ENCODE peak calls at places on chromosomes 13 and 19, in four cellular contexts. O is CD8-positive, alpha-beta T cell; S is AG10803; H is mucosa of descending colon. Z is an unnamed sample.

GRCh38 chr19:5017235-5017634 is 48.3 kb downstream of the KDM4B start:
- DNase-seq in O (no peak), S (no peak), H (no peak), Z (peak; percentile 40)

GRCh38 chr19:29715695-29716581 is 877 bp upstream of the C19orf12 start:
- DNase-seq in O (no peak), S (no peak), H (peak; percentile 50), Z (peak; percentile 46)

GRCh38 chr13:74136089-74136658 is 2.0 kb upstream of the KLF12 start:
- DNase-seq in O (peak; percentile 59), S (peak; percentile 60), H (peak; percentile 69), Z (peak; percentile 53)

GRCh38 chr19:38599722-38600121 is 18.0 kb downstream of the MAP4K1 start:
- DNase-seq in O (no peak), S (no peak), H (no peak), Z (no peak)

GRCh38 chr13:43763143-43763759 is 23.5 kb downstream of the ENOX1 start:
- DNase-seq in O (no peak), S (no peak), H (no peak), Z (no peak)

GRCh38 chr13:32159147-32159869 is 127.7 kb downstream of the FRY start:
- DNase-seq in O (no peak), S (no peak), H (no peak), Z (no peak)

GRCh38 chr13:31521466-31521865 is 217.9 kb upstream of the RXFP2 start:
- DNase-seq in O (no peak), S (peak; percentile 84), H (no peak), Z (peak; percentile 25)

GRCh38 chr13:33174491-33174890 is 111.1 kb downstream of the STARD13 start:
- DNase-seq in O (no peak), S (no peak), H (no peak), Z (no peak)

GRCh38 chr19:1213391-1214286 is 8.1 kb downstream of the STK11 start:
- DNase-seq in O (peak; percentile 61), S (peak; percentile 61), H (peak; percentile 75), Z (peak; percentile 91)

GRCh38 chr13:79128158-79128557 is 277.9 kb downstream of the RBM26 start:
- DNase-seq in O (no peak), S (peak; percentile 2), H (no peak), Z (peak; percentile 60)

GRCh38 chr19:44841255-44841654 is 4.8 kb upstream of the NECTIN2 start:
- DNase-seq in O (no peak), S (no peak), H (no peak), Z (no peak)

GRCh38 chr19:44687898-44688297 is 11.1 kb upstream of the CEACAM16 start:
- DNase-seq in O (no peak), S (no peak), H (no peak), Z (no peak)

GRCh38 chr19:47487551-47488515 is 3.8 kb upstream of the KPTN start:
- DNase-seq in O (no peak), S (no peak), H (peak; percentile 20), Z (no peak)

GRCh38 chr19:40157059-40157458 is 34.2 kb upstream of the MAP3K10 start:
- DNase-seq in O (no peak), S (no peak), H (no peak), Z (no peak)

GRCh38 chr13:51814825-51815650 is 11.1 kb upstream of the DHRS12 start:
- DNase-seq in O (peak; percentile 69), S (peak; percentile 41), H (peak; percentile 60), Z (peak; percentile 59)

GRCh38 chr13:101382701-101383100 is 33.6 kb downstream of the NALCN start:
- DNase-seq in O (no peak), S (no peak), H (no peak), Z (no peak)

GRCh38 chr19:48501961-48502719 is 9.5 kb downstream of the LMTK3 start:
- DNase-seq in O (peak; percentile 81), S (no peak), H (peak; percentile 83), Z (peak; percentile 20)

GRCh38 chr13:110390572-110390971 is 83.5 kb downstream of the COL4A2 start:
- DNase-seq in O (no peak), S (peak; percentile 84), H (no peak), Z (peak; percentile 98)

DNA sequence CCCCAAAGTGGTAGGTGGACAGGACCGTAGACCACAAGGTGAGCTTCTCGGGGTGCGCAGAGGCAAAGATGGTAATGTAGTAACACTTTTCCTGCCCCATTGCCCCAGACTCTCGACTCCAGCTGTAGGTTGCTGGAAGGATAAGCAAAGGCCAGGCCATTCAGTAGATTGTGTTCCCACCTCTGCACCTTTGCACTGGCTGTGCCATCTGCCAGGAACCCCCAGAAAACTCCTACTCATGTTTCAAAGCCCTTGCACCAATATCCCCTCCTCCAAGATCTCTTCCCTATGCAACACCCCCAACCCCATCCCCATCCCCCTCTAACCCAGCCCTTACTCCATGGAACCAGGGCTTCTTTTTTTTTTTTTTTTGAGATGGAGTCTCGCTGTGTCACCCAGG is 18.3 kb downstream of the IL12RB1 start:
- DNase-seq in O (no peak), S (no peak), H (no peak), Z (no peak)
- TF ChIP-seq CTCF in O (no peak), S (no peak), H (no peak), Z (no peak)

GRCh38 chr19:21202865-21203494 is 61.1 kb downstream of the ZNF431 start:
- DNase-seq in O (no peak), S (peak; percentile 21), H (no peak), Z (peak; percentile 41)
- TF ChIP-seq CTCF in O (peak; percentile 73), S (peak; percentile 44), H (peak; percentile 55), Z (peak; percentile 61)

GRCh38 chr13:77331421-77331820 is 4.5 kb upstream of the MYCBP2 start:
- DNase-seq in O (no peak), S (no peak), H (no peak), Z (no peak)

GRCh38 chr13:77326905-77327604 is at the start of gene MYCBP2:
- DNase-seq in O (peak; percentile 96), S (peak; percentile 98), H (peak; percentile 97), Z (peak; percentile 98)

GRCh38 chr13:77328819-77329132 is 1.9 kb upstream of the MYCBP2 start:
- DNase-seq in O (no peak), S (no peak), H (no peak), Z (no peak)

GRCh38 chr13:77330009-77330471 is 3.1 kb upstream of the MYCBP2 start:
- DNase-seq in O (no peak), S (no peak), H (no peak), Z (no peak)

DNA sequence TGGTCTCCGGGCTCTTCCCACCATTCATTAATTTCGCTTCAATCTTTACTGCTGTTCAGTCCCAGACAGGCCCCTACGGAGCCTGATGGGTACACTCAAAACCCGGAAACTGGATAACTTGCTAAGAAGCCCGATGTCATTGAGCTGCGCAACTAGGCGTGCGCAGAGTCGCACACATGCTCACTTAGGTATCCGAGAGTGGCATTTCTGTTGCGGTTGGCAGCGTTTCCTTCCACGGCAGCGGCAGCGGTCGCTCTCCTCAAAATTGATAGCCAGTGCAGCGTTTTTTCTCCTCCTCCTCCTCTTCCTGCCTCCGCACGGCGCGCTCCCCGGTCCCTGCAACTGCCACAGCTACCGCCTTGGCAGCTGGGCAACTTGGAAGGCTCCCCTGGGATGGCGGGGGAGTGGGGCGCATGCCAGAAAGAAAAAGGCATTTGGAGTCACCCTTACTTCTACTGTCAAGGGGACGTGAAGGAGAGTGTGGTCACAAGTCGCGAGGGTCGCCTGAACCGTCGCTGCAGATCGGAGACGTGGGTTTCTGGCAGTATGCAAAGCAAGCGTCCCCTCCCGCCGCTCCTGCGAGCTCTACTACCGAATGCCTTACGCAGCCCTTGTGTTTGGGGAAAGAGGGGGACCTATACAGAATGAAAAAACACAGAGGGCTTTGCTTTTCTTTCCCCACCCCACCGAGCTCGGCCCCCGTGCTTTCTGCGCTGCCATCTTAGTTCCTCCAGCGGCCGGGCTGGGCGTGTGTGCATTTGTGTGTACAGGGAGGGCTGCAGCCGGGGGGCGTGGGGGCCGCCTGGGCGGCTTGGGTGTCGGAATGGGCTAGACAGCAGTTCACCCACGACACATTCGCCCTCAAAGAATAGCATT is 2.5 kb upstream of the MYCBP2 start:
- DNase-seq in O (peak; percentile 94), S (peak; percentile 98), H (peak; percentile 85), Z (peak; percentile 96)
- TF ChIP-seq CTCF in O (no peak), S (no peak), H (no peak), Z (no peak)

DNA sequence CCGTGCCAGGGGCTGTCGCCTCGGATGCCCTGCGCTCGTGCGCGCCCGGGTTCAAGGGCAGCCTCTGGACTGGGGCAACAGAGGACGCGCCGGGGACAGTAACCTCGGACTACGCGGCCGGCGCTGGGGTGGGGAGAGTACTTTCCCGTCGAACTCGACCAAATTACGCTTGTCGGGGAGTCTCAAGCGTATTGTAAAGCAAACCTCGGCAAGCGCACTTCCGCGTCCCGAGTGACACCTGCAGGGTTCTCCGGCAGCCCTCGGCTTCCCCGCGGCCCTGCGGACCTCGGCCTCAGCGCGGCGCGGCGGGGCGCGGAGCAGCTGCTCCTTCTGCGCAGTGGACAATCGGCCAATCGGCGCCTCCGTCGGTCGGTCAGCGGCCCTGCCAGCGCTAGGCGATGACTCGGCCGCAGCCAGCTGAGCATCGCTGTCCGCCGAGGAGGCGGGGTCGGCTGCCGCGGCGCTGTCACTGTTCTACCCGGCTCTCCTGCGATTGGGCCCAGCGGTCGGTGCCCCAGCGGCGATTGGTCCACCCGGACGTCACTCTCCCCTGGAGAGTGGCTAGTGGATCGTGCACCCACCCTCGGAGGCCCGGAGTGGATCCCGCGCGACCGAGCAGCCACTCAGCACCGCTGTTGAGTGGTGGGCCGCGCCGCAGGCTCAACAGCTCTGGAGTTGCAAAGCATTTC is at the start of gene SLC46A3:
- DNase-seq in O (peak; percentile 97), S (peak; percentile 99), H (peak; percentile 99), Z (peak; percentile 96)
- TF ChIP-seq CTCF in O (no peak), S (no peak), H (peak; percentile 7), Z (no peak)

GRCh38 chr19:41452584-41453275 is 9.8 kb downstream of the ERICH4 start:
- DNase-seq in O (no peak), S (no peak), H (no peak), Z (no peak)
- TF ChIP-seq CTCF in O (no peak), S (no peak), H (no peak), Z (no peak)

GRCh38 chr13:39397221-39397620 is 205.8 kb downstream of the LHFPL6 start:
- DNase-seq in O (no peak), S (no peak), H (no peak), Z (no peak)
- TF ChIP-seq CTCF in O (no peak), S (no peak), H (no peak), Z (no peak)

Z was measured in fibroblast of mammary gland.